ENCODE peak calls at places on chromosomes 11 and 22, in five cellular contexts. One of them, this sample, is unnamed.
A peak's percentile ranks its signal among the peaks of the same experiment; 100 is the strongest.

GRCh38 chr22:23698094-23698493 is 7.3 kb downstream of the RGL4 start:
- DNase-seq in cardiac septum: no peak
- DNase-seq in stimulated activated CD4-positive, alpha-beta T cell treated with anti-CD3 and anti-CD28 coated beads, Interleukin-12 subunit alpha, Interleukin-12 subunit beta, amount 100 ng/mL, for 24 hours: no peak
- DNase-seq in nucleus accumbens: no peak
- DNase-seq in effector CD4-positive, alpha-beta T cell: no peak
- DNase-seq in this sample: no peak

GRCh38 chr22:44685384-44686056 is 16.5 kb upstream of the PRR5 start:
- DNase-seq in cardiac septum: peak; percentile 79
- DNase-seq in stimulated activated CD4-positive, alpha-beta T cell treated with anti-CD3 and anti-CD28 coated beads, Interleukin-12 subunit alpha, Interleukin-12 subunit beta, amount 100 ng/mL, for 24 hours: peak; percentile 70
- DNase-seq in nucleus accumbens: no peak
- DNase-seq in effector CD4-positive, alpha-beta T cell: peak; percentile 60
- DNase-seq in this sample: no peak

GRCh38 chr11:128696930-128697329 is 3.1 kb downstream of the FLI1 start:
- DNase-seq in cardiac septum: no peak
- DNase-seq in stimulated activated CD4-positive, alpha-beta T cell treated with anti-CD3 and anti-CD28 coated beads, Interleukin-12 subunit alpha, Interleukin-12 subunit beta, amount 100 ng/mL, for 24 hours: no peak
- DNase-seq in nucleus accumbens: no peak
- DNase-seq in effector CD4-positive, alpha-beta T cell: no peak
- DNase-seq in this sample: no peak

GRCh38 chr11:57416436-57416835 is 10.5 kb downstream of the SLC43A3 start:
- DNase-seq in cardiac septum: peak; percentile 24
- DNase-seq in stimulated activated CD4-positive, alpha-beta T cell treated with anti-CD3 and anti-CD28 coated beads, Interleukin-12 subunit alpha, Interleukin-12 subunit beta, amount 100 ng/mL, for 24 hours: no peak
- DNase-seq in nucleus accumbens: no peak
- DNase-seq in effector CD4-positive, alpha-beta T cell: no peak
- DNase-seq in this sample: no peak

GRCh38 chr11:116821050-116821918 is 1.8 kb downstream of the APOA4 start:
- DNase-seq in cardiac septum: no peak
- DNase-seq in stimulated activated CD4-positive, alpha-beta T cell treated with anti-CD3 and anti-CD28 coated beads, Interleukin-12 subunit alpha, Interleukin-12 subunit beta, amount 100 ng/mL, for 24 hours: no peak
- DNase-seq in nucleus accumbens: no peak
- DNase-seq in effector CD4-positive, alpha-beta T cell: no peak
- DNase-seq in this sample: no peak

GRCh38 chr11:124746621-124747243 is 5.3 kb downstream of the VSIG2 start:
- DNase-seq in cardiac septum: peak; percentile 89
- DNase-seq in stimulated activated CD4-positive, alpha-beta T cell treated with anti-CD3 and anti-CD28 coated beads, Interleukin-12 subunit alpha, Interleukin-12 subunit beta, amount 100 ng/mL, for 24 hours: no peak
- DNase-seq in nucleus accumbens: no peak
- DNase-seq in effector CD4-positive, alpha-beta T cell: peak; percentile 63
- DNase-seq in this sample: no peak

GRCh38 chr11:57190548-57190947 is 8.8 kb downstream of the LRRC55 start:
- DNase-seq in cardiac septum: no peak
- DNase-seq in stimulated activated CD4-positive, alpha-beta T cell treated with anti-CD3 and anti-CD28 coated beads, Interleukin-12 subunit alpha, Interleukin-12 subunit beta, amount 100 ng/mL, for 24 hours: no peak
- DNase-seq in nucleus accumbens: no peak
- DNase-seq in effector CD4-positive, alpha-beta T cell: no peak
- DNase-seq in this sample: no peak

GRCh38 chr11:111063711-111064110 is 181.8 kb upstream of the POU2AF2 start:
- DNase-seq in cardiac septum: no peak
- DNase-seq in stimulated activated CD4-positive, alpha-beta T cell treated with anti-CD3 and anti-CD28 coated beads, Interleukin-12 subunit alpha, Interleukin-12 subunit beta, amount 100 ng/mL, for 24 hours: no peak
- DNase-seq in nucleus accumbens: peak; percentile 26
- DNase-seq in effector CD4-positive, alpha-beta T cell: no peak
- DNase-seq in this sample: no peak

GRCh38 chr11:70076461-70076931 is 1.6 kb upstream of the ANO1 start:
- DNase-seq in cardiac septum: peak; percentile 38
- DNase-seq in stimulated activated CD4-positive, alpha-beta T cell treated with anti-CD3 and anti-CD28 coated beads, Interleukin-12 subunit alpha, Interleukin-12 subunit beta, amount 100 ng/mL, for 24 hours: no peak
- DNase-seq in nucleus accumbens: no peak
- DNase-seq in effector CD4-positive, alpha-beta T cell: no peak
- DNase-seq in this sample: peak; percentile 48

GRCh38 chr11:105718641-105719040 is 108.8 kb downstream of the GRIA4 start:
- DNase-seq in cardiac septum: no peak
- DNase-seq in stimulated activated CD4-positive, alpha-beta T cell treated with anti-CD3 and anti-CD28 coated beads, Interleukin-12 subunit alpha, Interleukin-12 subunit beta, amount 100 ng/mL, for 24 hours: no peak
- DNase-seq in nucleus accumbens: no peak
- DNase-seq in effector CD4-positive, alpha-beta T cell: no peak
- DNase-seq in this sample: no peak

GRCh38 chr11:15114501-15115475 is at the start of gene INSC:
- DNase-seq in cardiac septum: no peak
- DNase-seq in stimulated activated CD4-positive, alpha-beta T cell treated with anti-CD3 and anti-CD28 coated beads, Interleukin-12 subunit alpha, Interleukin-12 subunit beta, amount 100 ng/mL, for 24 hours: no peak
- DNase-seq in nucleus accumbens: no peak
- DNase-seq in effector CD4-positive, alpha-beta T cell: no peak
- DNase-seq in this sample: no peak

GRCh38 chr11:74507582-74507981 is 14.1 kb upstream of the LIPT2 start:
- DNase-seq in cardiac septum: no peak
- DNase-seq in stimulated activated CD4-positive, alpha-beta T cell treated with anti-CD3 and anti-CD28 coated beads, Interleukin-12 subunit alpha, Interleukin-12 subunit beta, amount 100 ng/mL, for 24 hours: no peak
- DNase-seq in nucleus accumbens: no peak
- DNase-seq in effector CD4-positive, alpha-beta T cell: no peak
- DNase-seq in this sample: no peak

GRCh38 chr11:114036958-114037357 is 22.6 kb upstream of the ZBTB16 start:
- DNase-seq in cardiac septum: no peak
- DNase-seq in stimulated activated CD4-positive, alpha-beta T cell treated with anti-CD3 and anti-CD28 coated beads, Interleukin-12 subunit alpha, Interleukin-12 subunit beta, amount 100 ng/mL, for 24 hours: no peak
- DNase-seq in nucleus accumbens: no peak
- DNase-seq in effector CD4-positive, alpha-beta T cell: no peak
- DNase-seq in this sample: no peak

GRCh38 chr11:1825039-1825740 is 9.6 kb upstream of the SYT8 start:
- DNase-seq in cardiac septum: peak; percentile 87
- DNase-seq in stimulated activated CD4-positive, alpha-beta T cell treated with anti-CD3 and anti-CD28 coated beads, Interleukin-12 subunit alpha, Interleukin-12 subunit beta, amount 100 ng/mL, for 24 hours: no peak
- DNase-seq in nucleus accumbens: no peak
- DNase-seq in effector CD4-positive, alpha-beta T cell: no peak
- DNase-seq in this sample: no peak

GRCh38 chr11:774873-775592 is 2.3 kb downstream of the GATD1 start:
- DNase-seq in cardiac septum: no peak
- DNase-seq in stimulated activated CD4-positive, alpha-beta T cell treated with anti-CD3 and anti-CD28 coated beads, Interleukin-12 subunit alpha, Interleukin-12 subunit beta, amount 100 ng/mL, for 24 hours: no peak
- DNase-seq in nucleus accumbens: no peak
- DNase-seq in effector CD4-positive, alpha-beta T cell: no peak
- DNase-seq in this sample: peak; percentile 64

GRCh38 chr11:46047520-46047919 is 73.7 kb downstream of the PHF21A start:
- DNase-seq in cardiac septum: no peak
- DNase-seq in stimulated activated CD4-positive, alpha-beta T cell treated with anti-CD3 and anti-CD28 coated beads, Interleukin-12 subunit alpha, Interleukin-12 subunit beta, amount 100 ng/mL, for 24 hours: no peak
- DNase-seq in nucleus accumbens: no peak
- DNase-seq in effector CD4-positive, alpha-beta T cell: no peak
- DNase-seq in this sample: no peak

GRCh38 chr11:17734418-17734911 is at the start of gene KCNC1:
- DNase-seq in cardiac septum: peak; percentile 53
- DNase-seq in stimulated activated CD4-positive, alpha-beta T cell treated with anti-CD3 and anti-CD28 coated beads, Interleukin-12 subunit alpha, Interleukin-12 subunit beta, amount 100 ng/mL, for 24 hours: no peak
- DNase-seq in nucleus accumbens: peak; percentile 15
- DNase-seq in effector CD4-positive, alpha-beta T cell: no peak
- DNase-seq in this sample: peak; percentile 61

GRCh38 chr11:96227244-96227643 is 115.8 kb downstream of the MAML2 start:
- DNase-seq in cardiac septum: no peak
- DNase-seq in stimulated activated CD4-positive, alpha-beta T cell treated with anti-CD3 and anti-CD28 coated beads, Interleukin-12 subunit alpha, Interleukin-12 subunit beta, amount 100 ng/mL, for 24 hours: no peak
- DNase-seq in nucleus accumbens: no peak
- DNase-seq in effector CD4-positive, alpha-beta T cell: no peak
- DNase-seq in this sample: no peak

GRCh38 chr11:63710476-63711217 is 29.3 kb downstream of the RTN3 start:
- DNase-seq in cardiac septum: no peak
- DNase-seq in stimulated activated CD4-positive, alpha-beta T cell treated with anti-CD3 and anti-CD28 coated beads, Interleukin-12 subunit alpha, Interleukin-12 subunit beta, amount 100 ng/mL, for 24 hours: no peak
- DNase-seq in nucleus accumbens: no peak
- DNase-seq in effector CD4-positive, alpha-beta T cell: no peak
- DNase-seq in this sample: no peak

GRCh38 chr11:113549611-113550061 is 74.4 kb upstream of the DRD2 start:
- DNase-seq in cardiac septum: no peak
- DNase-seq in stimulated activated CD4-positive, alpha-beta T cell treated with anti-CD3 and anti-CD28 coated beads, Interleukin-12 subunit alpha, Interleukin-12 subunit beta, amount 100 ng/mL, for 24 hours: no peak
- DNase-seq in nucleus accumbens: no peak
- DNase-seq in effector CD4-positive, alpha-beta T cell: no peak
- DNase-seq in this sample: no peak

GRCh38 chr11:87156970-87157369 is 119.2 kb downstream of the TMEM135 start:
- DNase-seq in cardiac septum: no peak
- DNase-seq in stimulated activated CD4-positive, alpha-beta T cell treated with anti-CD3 and anti-CD28 coated beads, Interleukin-12 subunit alpha, Interleukin-12 subunit beta, amount 100 ng/mL, for 24 hours: no peak
- DNase-seq in nucleus accumbens: no peak
- DNase-seq in effector CD4-positive, alpha-beta T cell: no peak
- DNase-seq in this sample: no peak

GRCh38 chr11:120546312-120547205 is 35.0 kb downstream of the GRIK4 start:
- DNase-seq in cardiac septum: no peak
- DNase-seq in stimulated activated CD4-positive, alpha-beta T cell treated with anti-CD3 and anti-CD28 coated beads, Interleukin-12 subunit alpha, Interleukin-12 subunit beta, amount 100 ng/mL, for 24 hours: no peak
- DNase-seq in nucleus accumbens: no peak
- DNase-seq in effector CD4-positive, alpha-beta T cell: no peak
- DNase-seq in this sample: no peak

GRCh38 chr11:110833033-110833484 is 120.8 kb upstream of the ARHGAP20 start:
- DNase-seq in cardiac septum: no peak
- DNase-seq in stimulated activated CD4-positive, alpha-beta T cell treated with anti-CD3 and anti-CD28 coated beads, Interleukin-12 subunit alpha, Interleukin-12 subunit beta, amount 100 ng/mL, for 24 hours: no peak
- DNase-seq in nucleus accumbens: no peak
- DNase-seq in effector CD4-positive, alpha-beta T cell: no peak
- DNase-seq in this sample: no peak

GRCh38 chr22:46007848-46008261 is 30.9 kb upstream of the WNT7B start:
- DNase-seq in cardiac septum: peak; percentile 90
- DNase-seq in stimulated activated CD4-positive, alpha-beta T cell treated with anti-CD3 and anti-CD28 coated beads, Interleukin-12 subunit alpha, Interleukin-12 subunit beta, amount 100 ng/mL, for 24 hours: no peak
- DNase-seq in nucleus accumbens: no peak
- DNase-seq in effector CD4-positive, alpha-beta T cell: no peak
- DNase-seq in this sample: peak; percentile 96

GRCh38 chr22:20463324-20464095 is 25.9 kb upstream of the SCARF2 start:
- DNase-seq in cardiac septum: no peak
- DNase-seq in stimulated activated CD4-positive, alpha-beta T cell treated with anti-CD3 and anti-CD28 coated beads, Interleukin-12 subunit alpha, Interleukin-12 subunit beta, amount 100 ng/mL, for 24 hours: no peak
- DNase-seq in nucleus accumbens: no peak
- DNase-seq in effector CD4-positive, alpha-beta T cell: no peak
- DNase-seq in this sample: no peak

GRCh38 chr11:71301858-71302533 is 49.6 kb upstream of the SHANK2 start:
- DNase-seq in cardiac septum: no peak
- DNase-seq in stimulated activated CD4-positive, alpha-beta T cell treated with anti-CD3 and anti-CD28 coated beads, Interleukin-12 subunit alpha, Interleukin-12 subunit beta, amount 100 ng/mL, for 24 hours: no peak
- DNase-seq in nucleus accumbens: no peak
- DNase-seq in effector CD4-positive, alpha-beta T cell: no peak
- DNase-seq in this sample: peak; percentile 32